ENCODE peak calls at places on chromosomes 11 and 22, in eight cellular contexts. W is stomach; G is NCI-H1694; M is dorsolateral prefrontal cortex; F is NCI-H1092; R is stimulated activated CD4-positive, alpha-beta T cell treated with anti-CD3 and anti-CD28 coated beads, Interleukin-4, amount 100 ng/mL, for 4 hours; A is MM.1S; H is iPS-NIHi11. Q is an unnamed sample.
A peak's percentile ranks its signal among the peaks of the same experiment; 100 is the strongest.

GRCh38 chr11:112795142-112795815 is 165.9 kb upstream of the NCAM1 start:
- DNase-seq in W (peak; percentile 35), A (peak; percentile 65), F (no peak), M (peak; percentile 67), R (no peak), G (no peak), H (peak; percentile 57), Q (peak; percentile 84)

GRCh38 chr11:57468276-57468675 is 7.9 kb downstream of the RTN4RL2 start:
- DNase-seq in G (no peak), R (no peak), H (no peak), F (no peak), A (no peak), M (no peak), W (no peak), Q (no peak)

GRCh38 chr22:32665676-32666075 is 135.8 kb upstream of the TIMP3 start:
- DNase-seq in W (no peak), A (no peak), G (no peak), M (no peak), H (no peak), F (no peak), R (no peak), Q (no peak)

GRCh38 chr11:95925011-95925410 is 1.1 kb upstream of the MTMR2 start:
- DNase-seq in W (no peak), F (no peak), H (no peak), A (peak; percentile 12), M (no peak), G (no peak), R (no peak), Q (peak; percentile 23)

GRCh38 chr11:119120639-119121007 is 757 bp upstream of the HINFP start:
- DNase-seq in M (no peak), W (no peak), H (no peak), A (no peak), F (peak; percentile 78), R (no peak), G (no peak), Q (no peak)

GRCh38 chr22:38461414-38462081 is 6.3 kb upstream of the KDELR3 start:
- DNase-seq in A (peak; percentile 85), H (peak; percentile 90), G (peak; percentile 23), W (peak; percentile 84), R (peak; percentile 54), M (peak; percentile 82), F (peak; percentile 92), Q (peak; percentile 99)

GRCh38 chr11:28071305-28071704 is 36.7 kb downstream of the KIF18A start:
- DNase-seq in A (no peak), F (no peak), W (no peak), H (no peak), M (no peak), G (no peak), R (no peak), Q (no peak)

GRCh38 chr22:29720824-29721323 is 1.1 kb downstream of the CABP7 start:
- DNase-seq in F (no peak), M (no peak), W (no peak), A (no peak), G (no peak), H (no peak), R (no peak), Q (no peak)

GRCh38 chr11:13644997-13645667 is 23.3 kb upstream of the FAR1 start:
- DNase-seq in R (no peak), W (no peak), H (no peak), G (no peak), A (no peak), F (no peak), M (no peak), Q (no peak)

GRCh38 chr11:94193288-94193687 is 64.6 kb downstream of the PANX1 start:
- DNase-seq in R (no peak), W (no peak), M (no peak), H (no peak), G (no peak), F (no peak), A (no peak), Q (no peak)

GRCh38 chr11:85643255-85643654 is 4.5 kb upstream of the TMEM126A start:
- DNase-seq in W (peak; percentile 38), H (no peak), G (no peak), R (no peak), M (no peak), A (no peak), F (no peak), Q (peak; percentile 11)

GRCh38 chr11:26079966-26080365 is 252.0 kb upstream of the ANO3 start:
- DNase-seq in G (no peak), W (no peak), R (no peak), A (no peak), M (no peak), F (no peak), H (no peak), Q (no peak)

GRCh38 chr11:44592125-44592643 is 26.7 kb downstream of the CD82 start:
- DNase-seq in M (no peak), W (no peak), R (no peak), H (no peak), A (no peak), G (no peak), F (no peak), Q (no peak)

GRCh38 chr22:45844949-45845613 is 131.9 kb downstream of the WNT7B start:
- DNase-seq in G (no peak), M (no peak), H (no peak), F (no peak), A (no peak), W (no peak), R (no peak), Q (peak; percentile 57)